ENCODE peak calls at places on chromosome 4, in four cellular contexts. Y, U, I and R are unnamed samples.

GRCh38 chr4:80171251-80171650 is 26.1 kb upstream of the PRDM8 start:
- DNase-seq in Y (no peak), I (no peak), U (no peak), R (no peak)

GRCh38 chr4:114417214-114417613 is 181.4 kb upstream of the UGT8 start:
- DNase-seq in I (no peak), Y (no peak), U (no peak), R (no peak)

GRCh38 chr4:143883529-143883928 is 21.8 kb downstream of the GYPE start:
- DNase-seq in Y (no peak), I (no peak), U (no peak), R (no peak)

GRCh38 chr4:53273726-53274125 is 92.1 kb downstream of the SCFD2 start:
- DNase-seq in I (no peak), U (no peak), Y (no peak), R (no peak)

GRCh38 chr4:81136161-81136910 is 78.7 kb downstream of the PRKG2 start:
- DNase-seq in I (peak; percentile 42), Y (no peak), U (peak; percentile 9), R (no peak)

GRCh38 chr4:55866973-55867574 is 13.6 kb downstream of the EXOC1 start:
- DNase-seq in Y (no peak), U (no peak), I (no peak), R (no peak)

GRCh38 chr4:95215991-95216605 is 332.7 kb downstream of the UNC5C start:
- DNase-seq in U (no peak), Y (no peak), I (no peak), R (no peak)

GRCh38 chr4:85861064-85861767 is 386.3 kb downstream of the ARHGAP24 start:
- DNase-seq in Y (no peak), U (no peak), I (no peak), R (no peak)

GRCh38 chr4:138334346-138335016 is 92.3 kb upstream of the SLC7A11 start:
- DNase-seq in I (no peak), U (no peak), Y (no peak), R (no peak)

GRCh38 chr4:155666701-155667537 is at the start of gene GUCY1A1:
- DNase-seq in U (no peak), Y (peak; percentile 80), I (peak; percentile 42), R (no peak)
- H3K27me3 ChIP-seq in U (no peaks in the 10 kb centered on the region), Y (no peaks in the 10 kb centered on the region), I (no peaks in the 10 kb centered on the region), R (no peaks in the 10 kb centered on the region)

DNA sequence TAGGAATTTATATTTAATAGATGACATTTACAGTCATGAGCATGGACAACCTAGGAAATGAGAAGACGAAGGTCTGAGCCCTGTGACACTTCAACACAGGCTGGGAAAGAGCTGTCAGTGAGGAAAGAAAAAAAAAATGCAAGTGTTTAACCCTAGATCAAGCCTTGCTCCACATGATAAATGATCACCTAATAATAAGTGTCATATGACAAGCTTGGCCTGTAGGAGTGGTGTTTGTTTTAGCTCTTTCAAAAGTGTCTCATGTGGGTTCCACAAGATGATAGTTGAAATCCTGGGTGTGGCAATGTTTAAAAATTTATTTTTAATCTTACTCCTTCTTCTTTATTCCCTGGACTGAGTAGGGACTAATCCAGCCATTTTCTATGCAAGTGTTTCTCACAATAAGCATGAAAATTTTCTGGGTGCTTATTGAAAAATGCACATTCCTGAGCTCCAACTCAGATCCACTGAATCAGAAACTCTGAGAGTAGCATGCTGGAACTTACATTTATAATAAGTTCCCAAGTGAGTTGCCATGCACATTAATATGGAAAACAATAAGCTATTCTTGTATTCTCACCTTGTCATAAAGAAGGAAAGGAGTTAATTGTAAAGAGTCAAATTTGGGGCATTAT is 138.2 kb downstream of the AREG start:
- DNase-seq in I (no peak), Y (no peak), U (no peak), R (no peak)
- TF ChIP-seq CTCF in I (no peak), Y (no peak), U (no peak), R (no peak)

GRCh38 chr4:153787156-153787555 is 1.7 kb downstream of the SFRP2 start:
- DNase-seq in Y (no peak), U (no peak), I (no peak), R (no peak)
- H3K27me3 ChIP-seq in Y (peaks cover 54% of the 10 kb centered on the region), U (peaks cover 16% of the 10 kb centered on the region), I (peaks cover 63% of the 10 kb centered on the region), R (peaks cover 54% of the 10 kb centered on the region)

GRCh38 chr4:73139991-73140390 is 70.5 kb upstream of the COX18 start:
- DNase-seq in U (no peak), I (no peak), Y (no peak), R (no peak)

GRCh38 chr4:73137121-73137520 is 67.6 kb upstream of the COX18 start:
- DNase-seq in Y (no peak), I (no peak), U (no peak), R (no peak)

GRCh38 chr4:73139245-73139644 is 69.7 kb upstream of the COX18 start:
- DNase-seq in U (no peak), I (no peak), Y (no peak), R (no peak)

GRCh38 chr4:73142995-73143547 is 73.6 kb upstream of the COX18 start:
- DNase-seq in I (no peak), U (no peak), Y (no peak), R (no peak)
- TF ChIP-seq CTCF in I (no peak), U (no peak), Y (peak; percentile 10), R (peak; percentile 49)

GRCh38 chr4:140567722-140568121 is 1.0 kb downstream of the UCP1 start:
- DNase-seq in I (no peak), Y (no peak), U (no peak), R (no peak)
- H3K27me3 ChIP-seq in I (peaks cover 39% of the 10 kb centered on the region), Y (peaks cover 25% of the 10 kb centered on the region), U (no peaks in the 10 kb centered on the region), R (peaks cover 16% of the 10 kb centered on the region)

GRCh38 chr4:1362046-1362445 is 15.0 kb downstream of the UVSSA start:
- DNase-seq in Y (no peak), U (no peak), I (no peak), R (no peak)
- TF ChIP-seq CTCF in Y (no peak), U (no peak), I (no peak), R (no peak)

DNA sequence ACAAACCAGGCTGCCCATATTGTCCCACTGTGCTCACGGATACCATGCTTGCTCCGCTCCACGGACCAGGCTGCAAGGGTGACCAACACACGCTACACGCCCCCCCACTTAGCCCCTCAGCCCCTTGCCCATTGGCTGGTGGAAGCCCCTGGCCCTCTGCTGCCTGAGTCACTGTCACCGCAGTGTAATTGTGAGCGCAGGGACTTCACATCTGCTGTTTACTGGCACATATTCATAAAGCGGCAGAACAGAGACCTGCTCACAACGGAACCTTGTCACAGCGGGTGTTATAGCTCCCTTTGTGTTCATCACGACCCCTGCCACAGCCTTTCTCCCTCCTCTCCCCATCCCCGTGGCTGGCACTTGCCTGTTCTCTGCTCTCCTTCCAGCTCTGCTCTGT is 83.7 kb downstream of the PSAPL1 start:
- DNase-seq in I (no peak), U (no peak), Y (peak; percentile 29), R (no peak)
- H3K27me3 ChIP-seq in I (no peaks in the 10 kb centered on the region), U (no peaks in the 10 kb centered on the region), Y (no peaks in the 10 kb centered on the region), R (no peaks in the 10 kb centered on the region)

GRCh38 chr4:130028552-130028951 is 932.6 kb downstream of the C4orf33 start:
- DNase-seq in U (no peak), Y (no peak), I (no peak), R (no peak)
- TF ChIP-seq CTCF in U (no peak), Y (no peak), I (no peak), R (no peak)

GRCh38 chr4:113004655-113005054 is 44.8 kb upstream of the ANK2 start:
- DNase-seq in Y (no peak), U (no peak), I (no peak), R (no peak)
- H3K27me3 ChIP-seq in Y (no peaks in the 10 kb centered on the region), U (no peaks in the 10 kb centered on the region), I (no peaks in the 10 kb centered on the region), R (no peaks in the 10 kb centered on the region)

GRCh38 chr4:112523008-112523440 is 7.0 kb upstream of the NEUROG2 start:
- DNase-seq in U (no peak), Y (peak; percentile 66), I (no peak), R (no peak)
- TF ChIP-seq CTCF in U (no peak), Y (no peak), I (no peak), R (peak; percentile 8)